ENCODE peak calls at places on chromosomes 11 and 22, in four cellular contexts. Q, J, C and X are unnamed samples.

GRCh38 chr11:93583490-93583889 is 40.3 kb upstream of the SMCO4 start:
- DNase-seq in C (no peak), J (no peak), Q (no peak), X (no peak)

GRCh38 chr11:119594639-119595249 is 134.3 kb downstream of the NECTIN1 start:
- DNase-seq in J (no peak), Q (peak; percentile 87), C (peak; percentile 73), X (peak; percentile 70)

GRCh38 chr11:112318193-112318592 is 57.5 kb upstream of the PLET1 start:
- DNase-seq in J (no peak), Q (peak; percentile 96), C (no peak), X (peak; percentile 70)

GRCh38 chr11:36053901-36054300 is 110.0 kb downstream of the LDLRAD3 start:
- DNase-seq in J (no peak), Q (no peak), C (no peak), X (no peak)

GRCh38 chr11:124172076-124172475 is 11.1 kb upstream of the OR10D3 start:
- DNase-seq in Q (no peak), J (no peak), C (no peak), X (no peak)

GRCh38 chr11:2518983-2519340 is 74.2 kb downstream of the KCNQ1 start:
- DNase-seq in J (no peak), C (no peak), Q (no peak), X (no peak)

GRCh38 chr11:95338430-95338991 is 107.5 kb upstream of the SESN3 start:
- DNase-seq in J (no peak), C (no peak), Q (peak; percentile 10), X (peak; percentile 62)

GRCh38 chr11:406796-407650 is 7.8 kb downstream of the SIGIRR start:
- DNase-seq in C (peak; percentile 94), J (peak; percentile 37), Q (peak; percentile 65), X (peak; percentile 46)

GRCh38 chr22:50481440-50482106 is at the start of gene ADM2:
- DNase-seq in Q (no peak), J (no peak), C (peak; percentile 77), X (no peak)

GRCh38 chr11:90218606-90219005 is 4.2 kb downstream of the CHORDC1 start:
- DNase-seq in C (no peak), Q (no peak), J (no peak), X (no peak)

GRCh38 chr22:42623756-42624446 is 9.2 kb upstream of the POLDIP3 start:
- DNase-seq in C (no peak), Q (no peak), J (no peak), X (no peak)

GRCh38 chr11:30474151-30474954 is 111.8 kb downstream of the MPPED2 start:
- DNase-seq in C (no peak), Q (no peak), J (no peak), X (no peak)

GRCh38 chr11:128904303-128904871 is 13.2 kb downstream of the KCNJ5 start:
- DNase-seq in J (no peak), Q (no peak), C (no peak), X (no peak)

GRCh38 chr11:114556135-114556534 is 3.5 kb downstream of the NXPE1 start:
- DNase-seq in J (no peak), Q (no peak), C (no peak), X (no peak)

GRCh38 chr22:40541300-40541699 is 95.2 kb downstream of the MRTFA start:
- DNase-seq in J (peak; percentile 54), Q (no peak), C (no peak), X (no peak)

GRCh38 chr11:59179121-59179520 is 7.2 kb downstream of the DTX4 start:
- DNase-seq in Q (no peak), J (no peak), C (no peak), X (no peak)

GRCh38 chr11:118434553-118435232 is 1.6 kb upstream of the KMT2A start:
- DNase-seq in J (no peak), C (no peak), Q (peak; percentile 40), X (peak; percentile 58)

GRCh38 chr22:29031236-29031982 is 30.2 kb downstream of the C22orf31 start:
- DNase-seq in J (no peak), Q (peak; percentile 98), C (peak; percentile 55), X (peak; percentile 97)

GRCh38 chr11:68810164-68810563 is 31.6 kb downstream of the CPT1A start:
- DNase-seq in C (no peak), J (no peak), Q (no peak), X (no peak)

GRCh38 chr11:119309953-119310681 is 6.8 kb downstream of the MCAM start:
- DNase-seq in C (no peak), J (no peak), Q (no peak), X (no peak)

GRCh38 chr11:57764527-57764926 is 2.9 kb downstream of the CTNND1 start:
- DNase-seq in C (no peak), Q (no peak), J (no peak), X (no peak)

GRCh38 chr22:37675930-37676571 is 615 bp downstream of the LGALS1 start:
- DNase-seq in J (no peak), Q (no peak), C (no peak), X (peak; percentile 23)

GRCh38 chr11:45852712-45853101 is 5.4 kb downstream of the CRY2 start:
- DNase-seq in Q (no peak), C (no peak), J (no peak), X (no peak)

GRCh38 chr22:39414886-39415285 is 15.3 kb downstream of the TAB1 start:
- DNase-seq in J (no peak), Q (no peak), C (no peak), X (no peak)

GRCh38 chr11:10379022-10379421 is 74.1 kb downstream of the ADM start:
- DNase-seq in C (peak; percentile 60), J (no peak), Q (peak; percentile 50), X (peak; percentile 21)

GRCh38 chr11:69122642-69123431 is 32.9 kb upstream of the SMIM38 start:
- DNase-seq in Q (peak; percentile 70), C (peak; percentile 56), J (no peak), X (peak; percentile 64)

GRCh38 chr11:69905611-69906452 is 86.6 kb upstream of the FGF3 start:
- DNase-seq in J (no peak), C (peak; percentile 81), Q (no peak), X (no peak)

GRCh38 chr11:110331626-110332025 is 35.2 kb upstream of the RDX start:
- DNase-seq in C (no peak), Q (no peak), J (no peak), X (no peak)

GRCh38 chr22:17969732-17970131 is 54.6 kb downstream of the MICAL3 start:
- DNase-seq in J (no peak), C (no peak), Q (peak; percentile 99), X (peak; percentile 52)

GRCh38 chr11:9203715-9204311 is 61.3 kb downstream of the DENND5A start:
- DNase-seq in C (no peak), Q (no peak), J (no peak), X (peak; percentile 17)

GRCh38 chr11:4181780-4182721 is 87.5 kb downstream of the RRM1 start:
- DNase-seq in C (peak; percentile 71), Q (peak; percentile 49), J (no peak), X (peak; percentile 54)

GRCh38 chr11:94526645-94527438 is 14.6 kb downstream of the C11orf97 start:
- DNase-seq in J (no peak), Q (peak; percentile 23), C (no peak), X (no peak)

GRCh38 chr11:32466279-32466915 is 31.1 kb upstream of the WT1 start:
- DNase-seq in J (no peak), C (no peak), Q (no peak), X (no peak)

GRCh38 chr11:32462296-32462695 is 27.0 kb upstream of the WT1 start:
- DNase-seq in Q (no peak), C (no peak), J (no peak), X (no peak)

GRCh38 chr11:32469791-32470190 is 34.5 kb upstream of the WT1 start:
- DNase-seq in Q (no peak), C (no peak), J (no peak), X (no peak)

GRCh38 chr11:32464078-32464477 is 28.7 kb upstream of the WT1 start:
- DNase-seq in J (no peak), Q (no peak), C (no peak), X (no peak)
- TF ChIP-seq FOS in J (no peak), Q (no peak), C (no peak), X (no peak)

DNA sequence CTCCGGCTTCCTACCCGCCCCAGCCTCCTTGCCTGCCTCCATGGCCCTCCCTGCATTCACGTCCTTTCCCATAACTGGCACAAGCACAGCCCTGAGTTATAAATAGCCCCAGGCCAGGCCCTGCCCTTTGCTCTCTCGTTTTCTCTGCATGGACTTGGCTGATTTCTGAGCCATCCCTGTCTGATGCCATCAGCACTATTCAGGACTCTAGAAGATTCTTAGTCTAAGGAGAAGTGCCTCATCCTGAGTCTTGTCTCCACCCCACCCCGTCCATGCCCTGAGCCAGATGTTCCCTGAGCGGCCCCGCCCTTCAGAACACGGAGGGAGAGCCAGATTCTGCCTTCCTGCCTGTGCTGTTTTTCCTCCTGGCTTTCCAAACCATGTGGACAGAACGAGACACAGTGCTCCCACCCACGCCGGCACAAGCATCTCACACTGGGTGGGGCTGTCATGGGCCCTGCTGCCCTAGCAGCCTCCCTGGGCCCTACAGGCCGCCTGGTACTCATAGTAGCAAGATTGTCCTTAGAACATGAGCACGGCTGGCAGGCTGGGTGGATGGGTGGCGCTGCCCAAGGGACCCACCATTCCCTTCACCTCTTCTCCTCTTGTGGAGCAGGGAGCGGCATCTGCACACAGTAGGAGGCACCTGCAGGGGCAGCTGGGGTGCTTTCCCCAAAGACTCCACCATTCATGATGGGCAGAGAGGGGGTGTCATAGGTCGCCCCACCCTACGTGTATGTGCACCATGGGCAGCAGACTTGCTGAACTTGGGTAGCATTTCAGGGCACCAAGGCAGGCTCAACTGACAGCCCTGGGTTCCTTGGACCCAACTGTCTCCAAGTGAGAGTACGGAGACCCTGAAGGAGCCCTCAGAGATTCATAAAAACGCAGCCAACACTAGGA is 76.9 kb downstream of the BCR start:
- DNase-seq in J (no peak), C (peak; percentile 70), Q (no peak), X (no peak)
- H3K4me2 ChIP-seq in J (no peak overlapping the region), C (no peak overlapping the region), Q (no peak overlapping the region), X (no peak overlapping the region)

DNA sequence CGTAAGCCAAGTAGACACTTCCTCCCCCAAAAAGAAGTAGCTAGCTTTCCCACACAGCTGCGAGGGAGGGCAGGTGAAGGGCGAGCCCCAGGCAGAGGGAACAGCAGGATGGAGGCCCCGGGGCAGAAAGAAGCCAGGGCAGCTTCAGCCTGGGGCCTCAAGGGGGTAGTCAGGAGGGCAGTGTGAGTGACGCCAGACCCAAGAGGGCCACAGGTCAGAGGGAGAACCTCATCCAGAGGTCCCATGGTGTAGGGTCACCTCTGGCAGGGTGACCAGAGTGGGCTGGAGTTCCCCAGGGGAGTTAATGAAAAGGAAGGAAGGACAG is 9.2 kb downstream of the PRR5 start:
- DNase-seq in Q (no peak), J (no peak), C (no peak), X (no peak)
- H3K27ac ChIP-seq in Q (no peak overlapping the region), J (no peak overlapping the region), C (no peak overlapping the region), X (no peak overlapping the region)

GRCh38 chr11:35029979-35030378 is 109.0 kb upstream of the CD44 start:
- DNase-seq in J (peak; percentile 81), Q (peak; percentile 84), C (peak; percentile 43), X (no peak)
- TF ChIP-seq FOS in J (no peak), Q (peak; percentile 52), C (peak; percentile 31), X (no peak)

GRCh38 chr22:45058622-45058912 is 48.8 kb upstream of the PHF21B start:
- DNase-seq in J (no peak), Q (no peak), C (no peak), X (no peak)
- H3K4me2 ChIP-seq in J (no peak overlapping the region), Q (no peak overlapping the region), C (no peak overlapping the region), X (no peak overlapping the region)

GRCh38 chr11:65225284-65226102 is 36.3 kb upstream of the POLA2 start:
- DNase-seq in C (peak; percentile 80), J (no peak), Q (peak; percentile 52), X (peak; percentile 55)
- H3K27ac ChIP-seq in C (peak overlapping the region; percentile 65), J (no peak overlapping the region), Q (peak overlapping the region; percentile 6), X (peak overlapping the region; percentile 12)